ENCODE peak calls at places on chromosomes 1 and 21, in five cellular contexts. T is LHCN-M2, W is AG09319, K is RWPE1, X is iris pigment epithelial cell. C is an unnamed sample.

GRCh38 chr1:198493324-198493723 is 47.2 kb downstream of the ATP6V1G3 start:
- DNase-seq in K (no peak), W (no peak), T (no peak), X (no peak), C (no peak)

GRCh38 chr1:117967900-117968299 is 38.4 kb downstream of the WDR3 start:
- DNase-seq in T (no peak), K (peak), W (no peak), X (peak), C (no peak)

GRCh38 chr21:16588433-16588860 is 858.7 kb downstream of the USP25 start:
- DNase-seq in W (peak), K (peak), T (peak), X (peak), C (peak)

GRCh38 chr1:45864765-45865164 is 61.4 kb downstream of the MAST2 start:
- DNase-seq in W (no peak), X (peak), T (no peak), K (no peak), C (no peak)

GRCh38 chr1:155052412-155053400 is 1.6 kb downstream of the ADAM15 start:
- DNase-seq in K (peak), T (no peak), W (no peak), X (no peak), C (no peak)

GRCh38 chr1:27402349-27402754 is 9.9 kb downstream of the GPR3 start:
- DNase-seq in W (no peak), X (peak), T (peak), K (no peak), C (peak)

GRCh38 chr1:184489908-184490307 is 103.1 kb downstream of the C1orf21 start:
- DNase-seq in X (no peak), T (no peak), K (no peak), W (no peak), C (no peak)

GRCh38 chr1:44405804-44406743 is 1.0 kb downstream of the RNF220 start:
- DNase-seq in T (peak), K (no peak), W (no peak), X (no peak), C (no peak)

GRCh38 chr1:94501925-94502324 is 39.6 kb downstream of the F3 start:
- DNase-seq in X (no peak), K (no peak), W (no peak), T (no peak), C (no peak)

GRCh38 chr1:23909412-23909811 is 3.8 kb downstream of the CNR2 start:
- DNase-seq in T (no peak), W (no peak), K (no peak), X (no peak), C (no peak)

GRCh38 chr1:194069168-194069830 is 882.9 kb upstream of the B3GALT2 start:
- DNase-seq in K (no peak), X (no peak), T (no peak), W (no peak), C (no peak)

GRCh38 chr1:119286587-119287181 is 81.9 kb upstream of the HAO2 start:
- DNase-seq in W (no peak), X (peak), T (peak), K (peak), C (peak)

C was measured in COLO829.